ENCODE peak calls at places on chromosomes 13 and 19, in five cellular contexts. H, W, N, R and P are unnamed samples.

GRCh38 chr13:94679614-94680013 is 32.7 kb downstream of the SOX21 start:
- DNase-seq in R (no peak), H (no peak), W (no peak), N (no peak), P (peak)

GRCh38 chr13:66195238-66195637 is 1034.9 kb downstream of the PCDH9 start:
- DNase-seq in W (no peak), R (no peak), N (no peak), H (no peak), P (no peak)

GRCh38 chr19:55341191-55342043 is 1.7 kb downstream of the KMT5C start:
- DNase-seq in R (peak), N (peak), H (peak), W (peak), P (no peak)

GRCh38 chr13:99935772-99936171 is 35.8 kb downstream of the ZIC5 start:
- DNase-seq in W (no peak), N (no peak), R (peak), H (no peak), P (no peak)

GRCh38 chr13:73898899-73899298 is 235.3 kb downstream of the KLF12 start:
- DNase-seq in W (no peak), R (no peak), N (no peak), H (no peak), P (no peak)

GRCh38 chr13:24276310-24276709 is 33.1 kb upstream of the C1QTNF9 start:
- DNase-seq in R (peak), H (no peak), W (no peak), N (no peak), P (no peak)

GRCh38 chr13:113901642-113902041 is 37.8 kb upstream of the GAS6 start:
- DNase-seq in H (no peak), N (no peak), R (no peak), W (no peak), P (no peak)

GRCh38 chr19:29663861-29664752 is 1.2 kb upstream of the PLEKHF1 start:
- DNase-seq in H (no peak), W (peak), N (no peak), R (no peak), P (peak)

GRCh38 chr13:50762969-50763568 is 80.4 kb downstream of the DLEU7 start:
- DNase-seq in N (no peak), R (no peak), W (no peak), H (no peak), P (no peak)

GRCh38 chr13:59747529-59747928 is 416.2 kb downstream of the DIAPH3 start:
- DNase-seq in W (no peak), H (no peak), R (peak), N (no peak), P (no peak)